ENCODE peak calls at places on chromosomes 3 and 15, in eight cellular contexts. D is GM13976; H is activated CD8-positive, alpha-beta memory T cell treated with anti-CD3 and anti-CD28 coated beads for 48 hours; K is fibroblast of lung; N is HepG2; Q is activated CD4-positive, alpha-beta T cell treated with anti-CD3 and anti-CD28 coated beads for 24 hours; X is NCI-H510A treated with DMSO at 0.1 percent for 48 hours; O is ureter. U is an unnamed sample.

GRCh38 chr15:100245855-100246254 is 95.9 kb downstream of the ADAMTS17 start:
- DNase-seq in D (no peak), H (no peak), K (no peak), N (no peak), Q (no peak), X (no peak), O (no peak), U (no peak)

GRCh38 chr3:10483686-10484345 is 21.6 kb downstream of the ATP2B2 start:
- DNase-seq in D (no peak), H (no peak), K (no peak), N (no peak), Q (no peak), X (no peak), O (no peak), U (no peak)

GRCh38 chr15:67144609-67145306 is 79.4 kb downstream of the SMAD3 start:
- DNase-seq in D (no peak), H (no peak), K (peak), N (no peak), Q (no peak), X (no peak), O (no peak), U (no peak)

GRCh38 chr3:44568561-44568960 is 13.6 kb downstream of the ZKSCAN7 start:
- DNase-seq in D (no peak), H (no peak), K (peak), N (no peak), Q (no peak), X (no peak), O (no peak), U (no peak)

GRCh38 chr3:131193671-131194291 is 167.1 kb downstream of the NEK11 start:
- DNase-seq in D (no peak), H (no peak), K (no peak), N (no peak), Q (no peak), X (no peak), O (no peak), U (no peak)

GRCh38 chr15:47437492-47437891 is 279.8 kb upstream of the SEMA6D start:
- DNase-seq in D (no peak), H (no peak), K (no peak), N (no peak), Q (no peak), X (no peak), O (no peak), U (no peak)

GRCh38 chr3:133574260-133574881 is 885 bp downstream of the CDV3 start:
- DNase-seq in D (peak), H (peak), K (peak), N (peak), Q (peak), X (no peak), O (peak), U (peak)

GRCh38 chr3:4738737-4739274 is 240.4 kb upstream of the BHLHE40 start:
- DNase-seq in D (no peak), H (no peak), K (no peak), N (no peak), Q (no peak), X (no peak), O (no peak), U (no peak)

GRCh38 chr3:31161889-31162288 is 267.4 kb upstream of the GADL1 start:
- DNase-seq in D (no peak), H (no peak), K (no peak), N (no peak), Q (no peak), X (no peak), O (no peak), U (no peak)

GRCh38 chr3:150497956-150498355 is 48.3 kb downstream of the SERP1 start:
- DNase-seq in D (no peak), H (no peak), K (peak), N (no peak), Q (no peak), X (no peak), O (no peak), U (no peak)

GRCh38 chr3:27728195-27729087 is 6.3 kb upstream of the EOMES start:
- DNase-seq in D (no peak), H (no peak), K (no peak), N (peak), Q (no peak), X (peak), O (no peak), U (no peak)

GRCh38 chr15:83288381-83288801 is 3.9 kb upstream of the BNC1 start:
- DNase-seq in D (no peak), H (no peak), K (no peak), N (no peak), Q (no peak), X (no peak), O (no peak), U (peak)

GRCh38 chr3:128111147-128111546 is 12.5 kb downstream of the RUVBL1 start:
- DNase-seq in D (no peak), H (no peak), K (no peak), N (no peak), Q (no peak), X (no peak), O (no peak), U (no peak)

GRCh38 chr3:16884748-16885587 is at the start of gene PLCL2:
- DNase-seq in D (peak), H (no peak), K (peak), N (no peak), Q (peak), X (peak), O (peak), U (peak)